ENCODE peak calls at places on chromosome 16, in eight cellular contexts. P is non-pigmented ciliary epithelial cell; B is stimulated activated CD4-positive, alpha-beta T cell treated with anti-CD3 and anti-CD28 coated beads, Interleukin-2, amount 100 ng/mL, for 48 hours; F is lower leg skin; U is tibial artery; V is hepatocyte; L is activated T-helper 1 cell treated with anti-CD3 and anti-CD28 coated beads, Interleukin-12 subunit alpha, Interleukin-12 subunit beta, Interleukin-2, Interleukin-4 antibody, amounts not matched to agents 30 ng/mL and 10 ng/mL and 1 ng/mL, durations not matched to agents 14 hours and 24 hours and 36 hours; A is IMR-90. W is an unnamed sample.

GRCh38 chr16:8850279-8850885 is 18.4 kb downstream of the CARHSP1 start:
- DNase-seq in B (no peak), V (no peak), P (no peak), F (peak; percentile 87), U (no peak), A (peak; percentile 87), L (no peak), W (peak; percentile 60)

GRCh38 chr16:8565498-8565897 is 24.8 kb downstream of the TMEM114 start:
- DNase-seq in B (no peak), L (no peak), P (no peak), V (no peak), A (no peak), U (no peak), F (no peak), W (no peak)

GRCh38 chr16:89345663-89346150 is 128.2 kb downstream of the ZNF778 start:
- DNase-seq in A (no peak), F (no peak), U (no peak), L (no peak), P (no peak), V (peak; percentile 50), B (no peak), W (no peak)

GRCh38 chr16:88451586-88452484 is 1.2 kb upstream of the ZFPM1 start:
- DNase-seq in V (no peak), L (no peak), P (no peak), A (no peak), F (no peak), B (no peak), U (no peak), W (peak; percentile 37)

GRCh38 chr16:3096362-3096761 is 2.7 kb downstream of the ZSCAN10 start:
- DNase-seq in B (no peak), L (no peak), P (no peak), V (no peak), F (no peak), U (no peak), A (no peak), W (no peak)

GRCh38 chr16:728131-728889 is 1.4 kb downstream of the HAGHL start:
- DNase-seq in V (peak; percentile 85), F (peak; percentile 93), L (peak; percentile 57), U (peak; percentile 49), P (no peak), B (peak; percentile 40), A (peak; percentile 78), W (no peak)

GRCh38 chr16:54455021-54455725 is 168.6 kb upstream of the IRX3 start:
- DNase-seq in L (no peak), P (no peak), B (no peak), V (no peak), A (no peak), F (no peak), U (no peak), W (no peak)

GRCh38 chr16:84832488-84833141 is 12.8 kb downstream of the CRISPLD2 start:
- DNase-seq in P (peak; percentile 89), A (peak; percentile 100), V (peak; percentile 85), B (no peak), U (peak; percentile 96), L (no peak), F (peak; percentile 98), W (peak; percentile 97)

GRCh38 chr16:48384305-48384981 is 770 bp downstream of the SIAH1 start:
- DNase-seq in F (peak; percentile 91), V (peak; percentile 81), A (peak; percentile 40), B (no peak), U (peak; percentile 52), L (peak; percentile 33), P (no peak), W (peak; percentile 44)

GRCh38 chr16:85557083-85557975 is 55.8 kb upstream of the GSE1 start:
- DNase-seq in F (no peak), B (peak; percentile 15), U (no peak), P (no peak), A (no peak), L (peak; percentile 25), V (peak; percentile 65), W (peak; percentile 47)

GRCh38 chr16:57365826-57366536 is 6.3 kb upstream of the CX3CL1 start:
- DNase-seq in A (no peak), U (no peak), V (no peak), L (no peak), B (no peak), F (no peak), P (no peak), W (no peak)

GRCh38 chr16:11401161-11402050 is 56.1 kb downstream of the RMI2 start:
- DNase-seq in F (no peak), U (no peak), V (no peak), A (no peak), P (no peak), L (no peak), B (no peak), W (no peak)